ENCODE peak calls at places on chromosomes 4 and X, in seven cellular contexts. X, L, H, E, Z, U and M are unnamed samples. For H3K27me3, the result is how much of the 10 kb centered on the place peaks cover.

GRCh38 chr4:85784947-85785346 is 310.0 kb downstream of the ARHGAP24 start:
- DNase-seq in E (no peak), Z (no peak), X (no peak), H (no peak), L (no peak), U (no peak), M (no peak)

GRCh38 chrX:129759576-129760061 is 20.1 kb upstream of the SASH3 start:
- DNase-seq in U (peak), L (no peak), H (no peak), X (peak), Z (no peak), E (peak), M (peak)

GRCh38 chr4:8268901-8269534 is 536 bp upstream of the HTRA3 start:
- DNase-seq in L (no peak), E (no peak), H (no peak), X (no peak), Z (no peak), U (no peak), M (no peak)

GRCh38 chr4:110953191-110953590 is 330.3 kb upstream of the PITX2 start:
- DNase-seq in H (no peak), L (no peak), E (no peak), U (no peak), Z (peak), X (no peak), M (no peak)

GRCh38 chrX:135396109-135396508 is 25.6 kb upstream of the SMIM10L2A start:
- DNase-seq in E (no peak), H (no peak), U (no peak), L (peak), X (no peak), Z (no peak), M (peak)

GRCh38 chr4:19304028-19304427 is 947.7 kb upstream of the SLIT2 start:
- DNase-seq in E (no peak), U (no peak), X (no peak), Z (no peak), L (no peak), H (no peak), M (peak)

GRCh38 chr4:2059034-2059725 is at the start of gene NAT8L:
- DNase-seq in H (peak), E (peak), Z (peak), U (no peak), L (no peak), X (peak), M (no peak)

GRCh38 chrX:46920235-46920634 is 8.0 kb downstream of the JADE3 start:
- DNase-seq in L (no peak), X (no peak), H (no peak), Z (no peak), U (no peak), E (no peak), M (no peak)

GRCh38 chr4:30945586-30945985 is 225.4 kb downstream of the PCDH7 start:
- DNase-seq in E (no peak), L (no peak), U (no peak), Z (peak), X (no peak), H (no peak), M (peak)

GRCh38 chr4:173446416-173446815 is 47.5 kb upstream of the SCRG1 start:
- DNase-seq in X (no peak), E (no peak), H (no peak), Z (no peak), L (no peak), U (no peak), M (no peak)

GRCh38 chrX:118254611-118255010 is 91.3 kb upstream of the WDR44 start:
- DNase-seq in Z (peak), X (peak), H (peak), E (no peak), L (peak), U (no peak), M (peak)

GRCh38 chr4:109611045-109611616 is 51.1 kb downstream of the MCUB start:
- DNase-seq in X (no peak), U (no peak), L (no peak), Z (peak), E (no peak), H (no peak), M (no peak)

GRCh38 chr4:39865280-39865679 is 112.4 kb downstream of the PDS5A start:
- DNase-seq in L (no peak), U (no peak), Z (no peak), X (no peak), E (no peak), H (no peak), M (no peak)
- H3K4me3 ChIP-seq in L (no peak), U (no peak), Z (no peak), X (no peak), E (no peak), H (no peak), M (no peak)

DNA sequence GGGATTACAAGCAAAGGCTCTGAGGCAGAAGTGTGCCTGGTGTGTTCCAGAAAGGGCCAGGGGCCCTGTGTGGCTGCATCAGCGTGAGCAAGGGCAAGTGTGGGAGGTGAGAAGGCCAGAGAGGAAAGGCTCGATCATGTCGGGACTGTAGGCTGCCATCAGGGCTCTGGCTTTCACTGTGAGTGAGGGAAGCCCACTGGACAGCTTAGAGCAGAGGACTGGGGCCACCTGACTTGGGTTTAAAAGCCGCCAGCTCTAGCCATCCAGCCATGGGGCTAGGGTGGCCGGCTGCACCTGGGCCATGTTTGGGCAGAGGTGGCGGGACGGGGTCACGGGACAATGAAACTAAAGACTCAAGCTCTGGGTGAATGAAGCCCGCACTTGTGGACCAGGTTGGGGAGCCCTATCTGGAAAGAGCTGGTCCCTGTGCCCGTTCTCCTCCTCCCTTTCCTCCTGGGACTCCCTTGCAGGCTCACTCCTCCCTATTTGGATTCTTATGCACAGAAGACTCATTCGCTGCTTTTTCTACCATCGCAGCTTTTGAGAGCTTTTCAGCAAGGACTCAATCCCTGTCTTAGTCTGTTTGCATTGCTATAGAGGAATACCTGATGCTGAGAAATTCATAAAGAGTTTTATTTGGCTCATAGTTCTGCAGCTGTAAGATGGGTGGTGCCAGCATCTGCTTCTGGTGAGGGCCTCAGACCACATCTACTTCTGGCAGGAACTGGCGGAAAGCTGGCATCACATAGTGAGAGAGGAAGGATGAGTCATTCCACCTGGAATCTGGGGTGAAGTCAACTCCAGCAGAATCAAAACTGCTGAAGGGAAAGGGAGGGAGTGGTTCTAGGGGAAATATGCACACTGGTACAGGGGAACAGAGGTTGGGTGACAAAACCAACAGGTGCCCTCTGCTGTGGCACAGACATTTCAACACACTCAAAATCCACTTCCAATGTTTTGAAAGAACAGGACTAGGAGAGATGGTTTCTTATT is 15.3 kb downstream of the CTAG1B start:
- DNase-seq in H (no peak), X (no peak), Z (peak), L (no peak), U (no peak), E (no peak), M (peak)
- H3K27me3 ChIP-seq in H (under half), X (under half), Z (under half), L (under half), U (under half), E (under half), M (under half)

GRCh38 chr4:184409502-184409901 is 64.8 kb downstream of the IRF2 start:
- DNase-seq in L (no peak), E (no peak), H (no peak), U (no peak), Z (no peak), X (no peak), M (no peak)
- H3K4me3 ChIP-seq in L (no peak), E (no peak), H (no peak), U (no peak), Z (no peak), X (no peak), M (no peak)

GRCh38 chr4:3870567-3870962 is 104.4 kb downstream of the ADRA2C start:
- DNase-seq in L (no peak), H (no peak), E (peak), X (no peak), Z (no peak), U (no peak), M (no peak)
- H3K27me3 ChIP-seq in L (under half), H (under half), E (half or more), X (half or more), Z (under half), U (under half), M (under half)

GRCh38 chrX:38837389-38837788 is 36.1 kb downstream of the MID1IP1 start:
- DNase-seq in U (no peak), L (no peak), Z (no peak), H (no peak), X (no peak), E (no peak), M (no peak)

GRCh38 chrX:38841766-38842165 is 40.5 kb downstream of the MID1IP1 start:
- DNase-seq in H (no peak), X (no peak), Z (no peak), U (no peak), E (no peak), L (no peak), M (no peak)

GRCh38 chrX:38839944-38840343 is 38.7 kb downstream of the MID1IP1 start:
- DNase-seq in U (no peak), H (no peak), E (no peak), Z (no peak), X (no peak), L (no peak), M (no peak)

DNA sequence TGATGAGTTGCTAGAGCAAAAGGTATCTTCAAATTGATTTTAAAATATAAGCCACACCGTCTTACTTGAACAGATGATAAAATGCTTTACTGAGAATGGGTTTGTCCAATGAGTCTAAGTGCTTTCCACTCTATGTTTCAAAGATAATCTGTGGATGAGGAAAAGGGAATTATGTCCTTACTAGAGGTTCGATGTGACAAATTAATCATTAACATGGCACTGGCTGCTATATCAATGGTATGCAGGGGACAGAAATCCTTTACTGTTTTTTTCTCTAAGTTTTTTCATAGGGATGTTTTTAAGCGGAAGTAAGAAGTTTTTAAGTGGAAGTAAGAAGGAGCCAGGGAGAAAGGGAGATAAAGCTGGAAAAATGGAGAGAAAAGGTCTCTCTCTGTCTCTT is 38.0 kb downstream of the MID1IP1 start:
- DNase-seq in X (no peak), Z (no peak), U (no peak), E (no peak), L (no peak), H (no peak), M (no peak)
- H3K4me3 ChIP-seq in X (no peak), Z (no peak), U (no peak), E (no peak), L (no peak), H (no peak), M (no peak)

DNA sequence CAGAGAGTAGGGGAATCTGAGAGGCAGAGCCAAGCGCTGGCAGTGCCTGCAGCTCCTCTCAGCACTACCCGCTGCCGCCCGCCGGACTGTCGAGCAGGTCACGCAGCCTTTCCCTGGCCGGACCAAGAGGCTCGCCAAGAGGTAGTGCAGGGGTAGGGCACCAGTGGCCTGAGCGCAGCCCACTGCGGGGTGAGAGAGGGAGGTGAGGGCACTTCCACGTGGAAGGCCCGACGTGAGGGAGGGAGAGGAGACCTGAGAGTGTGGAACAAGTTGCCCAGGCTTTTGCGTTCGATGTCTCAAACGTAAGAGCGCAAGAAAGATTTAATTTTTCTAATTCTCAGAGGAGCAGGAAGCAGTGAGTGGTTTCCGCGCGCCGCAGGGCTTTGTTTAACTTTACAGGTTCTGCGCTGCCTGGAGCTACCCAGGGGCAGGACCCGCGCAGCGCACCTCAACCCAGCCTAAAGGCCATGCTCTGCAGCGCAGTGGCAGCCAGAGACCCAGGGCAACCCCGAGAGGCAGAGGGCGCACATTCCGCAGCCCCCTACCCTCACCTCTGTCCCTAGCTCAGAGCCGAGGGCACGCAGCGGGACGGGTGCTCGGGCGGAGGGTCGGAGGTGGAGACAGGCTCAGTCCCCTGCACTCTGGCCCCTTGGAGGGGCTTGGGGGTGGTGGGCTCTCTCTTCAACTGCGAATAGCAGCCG is 14.9 kb downstream of the ARHGAP36 start:
- DNase-seq in Z (no peak), H (no peak), X (peak), E (no peak), L (no peak), U (no peak), M (no peak)
- H3K27me3 ChIP-seq in Z (under half), H (under half), X (half or more), E (under half), L (under half), U (under half), M (under half)

DNA sequence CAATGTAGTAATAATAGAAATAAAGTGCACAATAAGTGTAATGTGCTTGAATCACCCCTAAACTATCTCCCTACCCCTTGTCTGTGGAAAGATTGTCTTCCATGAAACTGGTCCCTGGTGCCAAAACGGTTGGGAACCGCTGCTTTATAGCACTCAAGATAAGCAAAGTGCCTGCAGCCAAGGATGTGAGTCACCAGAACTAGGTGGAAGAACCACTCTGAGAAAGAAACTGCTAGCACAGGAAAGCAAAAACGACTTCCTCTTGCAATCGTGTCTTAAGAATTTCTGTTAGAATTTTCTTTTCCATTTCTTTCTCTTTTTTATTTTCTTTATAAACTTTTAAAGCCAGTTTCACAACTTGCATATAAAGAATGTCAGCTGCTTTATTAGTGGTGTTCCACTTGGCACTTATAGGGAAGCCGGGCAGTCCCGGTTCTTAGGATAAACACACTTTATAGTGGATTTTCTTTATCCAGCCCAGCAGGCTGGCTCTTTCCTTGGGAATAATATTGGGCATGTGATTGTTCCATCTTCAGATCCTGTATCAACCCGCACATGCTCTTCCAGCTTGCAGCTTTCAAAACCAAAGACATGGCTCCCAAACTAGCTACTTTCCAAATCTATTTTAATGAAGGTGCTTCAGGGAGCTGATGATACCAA is 32.3 kb upstream of the CXCL8 start:
- DNase-seq in X (no peak), L (peak), E (peak), U (no peak), Z (peak), H (no peak), M (peak)
- H3K4me3 ChIP-seq in X (no peak), L (no peak), E (no peak), U (no peak), Z (no peak), H (no peak), M (no peak)

GRCh38 chrX:84924624-84925023 is 79.1 kb upstream of the APOOL start:
- DNase-seq in L (no peak), Z (no peak), X (no peak), E (no peak), H (no peak), U (no peak), M (no peak)
- H3K27me3 ChIP-seq in L (under half), Z (under half), X (under half), E (under half), H (under half), U (under half), M (under half)